ENCODE peak calls at places on chromosomes 4 and X, in nine cellular contexts. S is K562, Q is HepG2, U is HCT116, D is stomach, M is endothelial cell of umbilical vein, P is SK-N-SH, B is transverse colon, G is GM23338. V is an unnamed sample.

GRCh38 chr4:85787133-85787532 is 312.2 kb downstream of the ARHGAP24 start:
- DNase-seq in B (no peak), M (peak; percentile 81), U (no peak), S (no peak), P (no peak), Q (no peak), D (no peak), G (no peak), V (no peak)

GRCh38 chr4:128524311-128524710 is 236.7 kb upstream of the PGRMC2 start:
- DNase-seq in G (no peak), M (peak; percentile 80), Q (no peak), S (no peak), P (no peak), B (peak; percentile 62), D (peak; percentile 64), U (peak; percentile 53), V (no peak)

GRCh38 chr4:109548655-109549054 is 11.4 kb upstream of the MCUB start:
- DNase-seq in B (no peak), D (no peak), S (no peak), P (no peak), U (no peak), Q (no peak), G (no peak), M (peak; percentile 94), V (no peak)

GRCh38 chr4:109701566-109702399 is 1.5 kb downstream of the CASP6 start:
- DNase-seq in G (peak; percentile 58), M (peak; percentile 39), P (no peak), U (no peak), B (peak; percentile 52), Q (peak; percentile 25), S (peak; percentile 24), D (no peak), V (no peak)

GRCh38 chrX:33298622-33299021 is 87.3 kb upstream of the DMD start:
- DNase-seq in P (no peak), B (no peak), U (no peak), G (no peak), Q (no peak), M (no peak), D (no peak), S (no peak), V (no peak)

GRCh38 chr4:128565565-128566186 is 243.8 kb upstream of the JADE1 start:
- DNase-seq in B (peak; percentile 54), G (peak; percentile 85), P (peak; percentile 42), Q (peak; percentile 51), U (peak; percentile 46), M (peak; percentile 51), S (no peak), D (peak; percentile 74), V (no peak)

GRCh38 chr4:74654230-74654681 is 140.1 kb downstream of the BTC start:
- DNase-seq in G (no peak), B (no peak), D (no peak), M (no peak), S (no peak), P (no peak), U (peak; percentile 96), Q (peak; percentile 97), V (no peak)

GRCh38 chr4:159129822-159130550 is 27.1 kb downstream of the RAPGEF2 start:
- DNase-seq in G (no peak), S (no peak), D (no peak), M (no peak), P (no peak), U (no peak), Q (no peak), B (no peak), V (no peak)

GRCh38 chrX:41128955-41129354 is 43.7 kb downstream of the USP9X start:
- DNase-seq in G (no peak), P (no peak), D (no peak), S (no peak), B (no peak), U (no peak), Q (no peak), M (no peak), V (no peak)

GRCh38 chr4:54230479-54231418 is 1.7 kb downstream of the PDGFRA start:
- DNase-seq in Q (no peak), B (no peak), S (no peak), G (peak; percentile 69), P (peak; percentile 41), M (no peak), U (no peak), D (no peak), V (no peak)

GRCh38 chrX:17977696-17978095 is 116.6 kb upstream of the RAI2 start:
- DNase-seq in Q (no peak), U (no peak), P (no peak), D (no peak), M (no peak), B (no peak), S (no peak), G (no peak), V (no peak)

GRCh38 chr4:7328913-7329638 is 105.7 kb downstream of the PSAPL1 start:
- DNase-seq in D (no peak), M (peak; percentile 6), P (no peak), B (no peak), S (no peak), Q (no peak), G (no peak), U (peak; percentile 67), V (no peak)

GRCh38 chrX:13120017-13120416 is 75.6 kb upstream of the FAM9C start:
- DNase-seq in Q (peak; percentile 21), G (no peak), D (peak; percentile 81), P (no peak), S (no peak), B (peak; percentile 30), U (no peak), M (peak; percentile 70), V (no peak)

GRCh38 chr4:95170176-95170575 is 378.6 kb downstream of the UNC5C start:
- DNase-seq in P (no peak), U (no peak), G (no peak), S (no peak), B (no peak), D (no peak), Q (no peak), M (no peak), V (peak; percentile 68)

GRCh38 chr4:42638276-42638675 is 18.6 kb downstream of the ATP8A1 start:
- DNase-seq in D (no peak), Q (no peak), B (no peak), M (no peak), P (no peak), S (no peak), G (no peak), U (no peak), V (no peak)

GRCh38 chrX:54134269-54134668 is 48.8 kb downstream of the FAM120C start:
- DNase-seq in P (no peak), B (no peak), D (no peak), S (no peak), U (no peak), G (no peak), M (no peak), Q (no peak), V (no peak)
- H3K27ac ChIP-seq in P (no peak overlapping the region), B (no peak overlapping the region), D (no peak overlapping the region), S (no peak overlapping the region), U (no peak overlapping the region), G (no peak overlapping the region), M (no peak overlapping the region), Q (no peak overlapping the region), V (no peak overlapping the region)

GRCh38 chrX:24703185-24703494 is 9.4 kb downstream of the POLA1 start:
- DNase-seq in M (no peak), P (no peak), Q (no peak), G (no peak), D (no peak), B (no peak), U (no peak), S (no peak), V (no peak)

GRCh38 chrX:24702362-24703184 is 8.9 kb downstream of the POLA1 start:
- DNase-seq in D (no peak), G (no peak), M (no peak), S (no peak), B (no peak), U (no peak), P (no peak), Q (no peak), V (no peak)
- H3K4me1 ChIP-seq in D (no peaks in the 10 kb centered on the region), G (no peaks in the 10 kb centered on the region), M (no peaks in the 10 kb centered on the region), S (no peaks in the 10 kb centered on the region), B (no peaks in the 10 kb centered on the region), U (no peaks in the 10 kb centered on the region), P (no peaks in the 10 kb centered on the region), Q (no peaks in the 10 kb centered on the region), V (no peaks in the 10 kb centered on the region)

DNA sequence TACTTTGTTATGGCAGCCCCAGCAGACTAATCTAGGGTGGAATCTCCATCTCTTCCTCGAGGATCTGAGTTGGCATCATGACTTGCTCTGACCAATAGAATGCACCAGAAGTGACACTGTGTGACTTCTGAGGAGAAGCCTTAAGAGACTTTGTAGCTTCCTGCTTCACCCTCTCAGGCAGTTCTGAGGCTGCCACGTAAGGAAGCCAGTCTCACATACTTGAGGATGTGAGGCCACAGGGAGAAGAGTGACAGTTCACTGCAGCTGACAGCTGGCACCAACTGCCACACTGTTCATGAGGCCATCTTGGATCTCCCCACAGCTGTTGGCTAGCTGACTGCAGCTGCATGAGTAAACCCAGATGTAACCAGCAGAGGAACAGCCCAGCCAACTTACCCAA is 29.3 kb upstream of the BCOR start:
- DNase-seq in B (no peak), D (no peak), M (no peak), S (no peak), G (no peak), U (no peak), P (no peak), Q (no peak), V (no peak)
- TF ChIP-seq POLR2AphosphoS5 in B (no peak), D (no peak), M (no peak), S (no peak), G (no peak), U (no peak), P (no peak), Q (no peak), V (no peak)

GRCh38 chrX:123965712-123966111 is 4.2 kb downstream of the STAG2 start:
- DNase-seq in M (no peak), Q (no peak), S (no peak), B (no peak), P (no peak), D (no peak), U (no peak), G (no peak), V (no peak)

GRCh38 chrX:123961268-123962005 is at the start of gene STAG2:
- DNase-seq in B (peak; percentile 77), S (peak; percentile 60), G (peak; percentile 83), U (peak; percentile 73), P (peak; percentile 66), M (peak; percentile 74), Q (peak; percentile 80), D (peak; percentile 70), V (peak; percentile 91)

GRCh38 chrX:123962794-123963373 is 1.4 kb downstream of the STAG2 start:
- DNase-seq in U (peak; percentile 75), P (peak; percentile 68), G (peak; percentile 90), Q (peak; percentile 88), B (peak; percentile 89), S (peak; percentile 55), D (peak; percentile 88), M (peak; percentile 93), V (peak; percentile 96)

GRCh38 chrX:123962006-123962485 is 540 bp downstream of the STAG2 start:
- DNase-seq in S (no peak), Q (no peak), U (peak; percentile 24), D (no peak), M (no peak), G (peak; percentile 59), P (no peak), B (no peak), V (no peak)

DNA sequence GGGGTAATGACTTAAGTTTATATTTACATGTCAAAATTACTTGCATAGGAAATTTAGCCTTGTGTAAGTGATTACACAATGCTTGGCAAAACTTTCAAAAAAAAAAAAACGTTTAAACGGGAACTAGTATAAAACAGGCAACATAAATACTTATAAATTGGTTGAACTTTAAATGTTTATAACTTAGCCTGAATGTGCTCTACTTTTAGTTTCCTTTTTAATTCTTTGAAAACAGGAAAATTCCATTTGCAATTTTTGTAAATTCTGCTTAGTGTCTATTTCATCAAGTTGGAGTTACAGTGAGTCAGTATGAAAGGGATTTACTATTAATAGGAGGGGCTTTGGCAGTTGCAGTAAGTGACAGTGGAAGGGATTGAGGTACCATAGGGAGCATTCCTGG is 2.6 kb downstream of the STAG2 start:
- DNase-seq in B (no peak), D (no peak), G (no peak), S (no peak), P (no peak), Q (no peak), U (no peak), M (peak; percentile 20), V (no peak)
- H3K27ac ChIP-seq in B (peak overlapping the region; percentile 94), D (peak overlapping the region; percentile 97), G (no peak overlapping the region), S (peak overlapping the region; percentile 99), P (no peak overlapping the region), Q (peak overlapping the region; percentile 99), U (no peak overlapping the region), M (no peak overlapping the region), V (peak overlapping the region; percentile 98)

V was measured in esophagus muscularis mucosa.